ENCODE peak calls at places on chromosome 4, in six cellular contexts. Y, K, M, R, G and N are unnamed samples.

GRCh38 chr4:143025111-143025704 is 159.5 kb upstream of the USP38 start:
- DNase-seq in Y (peak; percentile 54), K (no peak), M (peak; percentile 34), R (peak; percentile 33), G (no peak), N (peak; percentile 30)

GRCh38 chr4:125986307-125986706 is 671.6 kb downstream of the FAT4 start:
- DNase-seq in Y (no peak), K (no peak), M (no peak), R (no peak), G (no peak), N (no peak)

GRCh38 chr4:8169763-8170162 is 11.2 kb upstream of the ABLIM2 start:
- DNase-seq in Y (no peak), K (no peak), M (no peak), R (no peak), G (no peak), N (no peak)

GRCh38 chr4:25816591-25817058 is 46.2 kb downstream of the SEL1L3 start:
- DNase-seq in Y (no peak), K (no peak), M (no peak), R (no peak), G (no peak), N (no peak)

GRCh38 chr4:6402566-6403399 is 69.6 kb downstream of the PPP2R2C start:
- DNase-seq in Y (peak; percentile 56), K (no peak), M (peak; percentile 5), R (no peak), G (no peak), N (no peak)

GRCh38 chr4:105057370-105058096 is 89.1 kb upstream of the TET2 start:
- DNase-seq in Y (no peak), K (no peak), M (no peak), R (no peak), G (no peak), N (no peak)

GRCh38 chr4:9916346-9916745 is 105.0 kb downstream of the SLC2A9 start:
- DNase-seq in Y (no peak), K (no peak), M (no peak), R (no peak), G (no peak), N (no peak)

GRCh38 chr4:155909615-155910226 is 6.2 kb downstream of the TDO2 start:
- DNase-seq in Y (no peak), K (no peak), M (no peak), R (no peak), G (no peak), N (no peak)

GRCh38 chr4:60865238-60865637 is 334.9 kb upstream of the ADGRL3 start:
- DNase-seq in Y (peak; percentile 53), K (no peak), M (peak; percentile 29), R (no peak), G (no peak), N (peak; percentile 18)

GRCh38 chr4:74189331-74190043 is 31.6 kb downstream of the MTHFD2L start:
- DNase-seq in Y (peak; percentile 70), K (no peak), M (peak; percentile 76), R (peak; percentile 55), G (no peak), N (peak; percentile 22)

GRCh38 chr4:80058740-80059139 is 14.3 kb downstream of the ANTXR2 start:
- DNase-seq in Y (no peak), K (no peak), M (peak; percentile 16), R (peak; percentile 24), G (no peak), N (no peak)

GRCh38 chr4:125838924-125839323 is 524.2 kb downstream of the FAT4 start:
- DNase-seq in Y (no peak), K (no peak), M (no peak), R (peak; percentile 13), G (no peak), N (no peak)

GRCh38 chr4:92121099-92121498 is 182.7 kb upstream of the GRID2 start:
- DNase-seq in Y (no peak), K (no peak), M (peak; percentile 39), R (no peak), G (no peak), N (no peak)

GRCh38 chr4:8427761-8428287 is 12.7 kb downstream of the ACOX3 start:
- DNase-seq in Y (peak; percentile 35), K (no peak), M (peak; percentile 57), R (peak; percentile 33), G (no peak), N (no peak)

GRCh38 chr4:75924309-75924708 is 16.5 kb downstream of the NAAA start:
- DNase-seq in Y (no peak), K (no peak), M (no peak), R (no peak), G (no peak), N (no peak)

GRCh38 chr4:41365726-41366125 is 109.0 kb downstream of the UCHL1 start:
- DNase-seq in Y (peak; percentile 17), K (no peak), M (no peak), R (no peak), G (no peak), N (no peak)

GRCh38 chr4:22338806-22339205 is 177.1 kb downstream of the ADGRA3 start:
- DNase-seq in Y (no peak), K (no peak), M (peak; percentile 1), R (no peak), G (no peak), N (peak; percentile 43)

GRCh38 chr4:129545599-129546278 is 449.8 kb downstream of the C4orf33 start:
- DNase-seq in Y (peak; percentile 10), K (no peak), M (peak; percentile 92), R (no peak), G (no peak), N (peak; percentile 63)

DNA sequence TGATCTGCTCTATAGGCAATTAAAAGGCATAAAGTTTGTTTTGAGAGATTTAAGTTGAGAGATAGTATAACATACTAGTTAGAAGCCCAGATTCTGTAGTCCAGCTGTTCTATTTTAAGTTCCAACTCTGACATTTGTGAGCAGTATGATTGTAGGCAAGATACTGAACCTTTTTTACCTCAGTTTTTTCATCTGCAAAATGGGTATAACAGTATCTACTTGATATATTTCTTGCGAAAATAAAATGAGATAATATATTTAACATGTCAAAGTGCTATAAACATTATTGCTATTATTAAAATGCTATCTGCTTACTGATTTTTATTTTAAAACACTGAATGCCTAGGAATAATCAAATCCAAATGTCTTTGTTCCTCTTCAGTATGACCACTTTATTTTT is 19.2 kb downstream of the TMPRSS11F start:
- DNase-seq in Y (no peak), K (no peak), M (no peak), R (no peak), G (no peak), N (no peak)
- H3K4me1 ChIP-seq in Y (no peaks in the 10 kb centered on the region), K (no peaks in the 10 kb centered on the region), M (no peaks in the 10 kb centered on the region), R (no peaks in the 10 kb centered on the region), G (no peaks in the 10 kb centered on the region), N (no peaks in the 10 kb centered on the region)

DNA sequence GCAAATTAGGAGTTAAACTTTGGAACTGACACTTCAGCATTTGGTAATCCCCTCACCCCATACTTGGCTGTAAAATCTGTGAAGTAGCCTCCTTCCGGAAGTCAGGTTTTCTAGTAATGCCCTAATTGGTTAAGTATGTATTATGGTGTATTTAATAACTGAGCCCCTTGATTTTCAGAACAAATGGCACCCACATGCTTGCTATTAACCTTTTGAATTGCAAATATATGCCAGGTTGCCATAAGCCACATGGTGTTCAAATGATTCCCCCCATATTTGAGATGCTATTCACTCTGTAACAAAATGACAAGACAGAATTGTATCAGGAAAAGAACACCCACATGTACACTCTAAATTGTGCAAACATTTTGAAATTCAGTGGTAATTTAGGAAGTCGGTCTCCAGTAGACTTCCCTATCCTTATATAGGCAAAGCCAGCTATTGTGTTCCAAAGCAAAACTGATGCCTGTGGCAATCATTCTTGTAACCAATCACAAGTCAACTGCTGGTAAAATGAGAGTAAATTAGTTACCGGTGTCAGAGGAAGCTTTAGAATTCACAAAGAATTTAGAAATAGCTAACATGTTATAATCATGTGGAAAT is 96.5 kb upstream of the ADAMTS3 start:
- DNase-seq in Y (no peak), K (no peak), M (no peak), R (no peak), G (no peak), N (no peak)
- H3K4me1 ChIP-seq in Y (peaks cover 53% of the 10 kb centered on the region), K (peaks cover 3% of the 10 kb centered on the region), M (peaks cover 3% of the 10 kb centered on the region), R (no peaks in the 10 kb centered on the region), G (no peaks in the 10 kb centered on the region), N (no peaks in the 10 kb centered on the region)

GRCh38 chr4:133148690-133149363 is at the start of gene PCDH10:
- DNase-seq in Y (peak; percentile 96), K (peak; percentile 99), M (peak; percentile 97), R (peak; percentile 87), G (peak; percentile 94), N (peak; percentile 97)

GRCh38 chr4:133146192-133146573 is 2.9 kb upstream of the PCDH10 start:
- DNase-seq in Y (no peak), K (no peak), M (no peak), R (no peak), G (no peak), N (no peak)

GRCh38 chr4:133147922-133148689 is 988 bp upstream of the PCDH10 start:
- DNase-seq in Y (peak; percentile 78), K (peak; percentile 59), M (peak; percentile 72), R (peak; percentile 21), G (no peak), N (peak; percentile 69)

GRCh38 chr4:133146574-133147198 is 2.4 kb upstream of the PCDH10 start:
- DNase-seq in Y (peak; percentile 80), K (peak; percentile 86), M (peak; percentile 68), R (peak; percentile 40), G (no peak), N (peak; percentile 81)

GRCh38 chr4:133147365-133147821 is 1.7 kb upstream of the PCDH10 start:
- DNase-seq in Y (peak; percentile 26), K (peak; percentile 47), M (peak; percentile 8), R (no peak), G (no peak), N (no peak)
- H3K4me1 ChIP-seq in Y (peaks cover 21% of the 10 kb centered on the region), K (peaks cover 13% of the 10 kb centered on the region), M (peaks cover 6% of the 10 kb centered on the region), R (peaks cover 2% of the 10 kb centered on the region), G (peaks cover 57% of the 10 kb centered on the region), N (peaks cover 9% of the 10 kb centered on the region)

GRCh38 chr4:16158504-16158852 is 67.8 kb downstream of the TAPT1 start:
- DNase-seq in Y (peak; percentile 35), K (no peak), M (no peak), R (no peak), G (no peak), N (no peak)

GRCh38 chr4:16155503-16156169 is 70.6 kb downstream of the TAPT1 start:
- DNase-seq in Y (no peak), K (no peak), M (no peak), R (no peak), G (no peak), N (peak; percentile 83)

GRCh38 chr4:16159321-16159720 is 67.0 kb downstream of the TAPT1 start:
- DNase-seq in Y (no peak), K (no peak), M (no peak), R (no peak), G (no peak), N (no peak)

GRCh38 chr4:16160457-16160856 is 65.8 kb downstream of the TAPT1 start:
- DNase-seq in Y (no peak), K (no peak), M (peak; percentile 29), R (no peak), G (no peak), N (no peak)

GRCh38 chr4:16157609-16158503 is 68.4 kb downstream of the TAPT1 start:
- DNase-seq in Y (peak; percentile 82), K (no peak), M (peak; percentile 17), R (no peak), G (no peak), N (no peak)
- H3K4me1 ChIP-seq in Y (peaks cover 28% of the 10 kb centered on the region), K (no peaks in the 10 kb centered on the region), M (peaks cover 51% of the 10 kb centered on the region), R (no peaks in the 10 kb centered on the region), G (no peaks in the 10 kb centered on the region), N (peaks cover 27% of the 10 kb centered on the region)

GRCh38 chr4:39331191-39331590 is 35.0 kb downstream of the RFC1 start:
- DNase-seq in Y (no peak), K (no peak), M (no peak), R (peak; percentile 12), G (no peak), N (no peak)
- H3K4me1 ChIP-seq in Y (no peaks in the 10 kb centered on the region), K (no peaks in the 10 kb centered on the region), M (no peaks in the 10 kb centered on the region), R (peaks cover 2% of the 10 kb centered on the region), G (no peaks in the 10 kb centered on the region), N (no peaks in the 10 kb centered on the region)